ENCODE peak calls at places on chromosomes 3 and 15, in nine cellular contexts. One of them, this sample, is unnamed.

GRCh38 chr3:3603351-3603750 is 195.9 kb upstream of the LRRN1 start:
- DNase-seq in mucosa of descending colon: no peak
- DNase-seq in AG09309: peak
- DNase-seq in ACHN: no peak
- DNase-seq in HS-27A: no peak
- DNase-seq in H1: no peak
- DNase-seq in NCI-H1436: no peak
- DNase-seq in foreskin fibroblast: no peak
- DNase-seq in Kasumi-1: no peak
- DNase-seq in this sample: no peak

GRCh38 chr3:15974647-15975046 is 176.9 kb upstream of the ANKRD28 start:
- DNase-seq in H1: peak
- DNase-seq in Kasumi-1: peak
- DNase-seq in foreskin fibroblast: no peak
- DNase-seq in ACHN: no peak
- DNase-seq in mucosa of descending colon: no peak
- DNase-seq in AG09309: no peak
- DNase-seq in HS-27A: no peak
- DNase-seq in NCI-H1436: no peak
- DNase-seq in this sample: peak

GRCh38 chr3:117645561-117646242 is 936.1 kb downstream of the TUSC7 start:
- DNase-seq in Kasumi-1: no peak
- DNase-seq in NCI-H1436: no peak
- DNase-seq in mucosa of descending colon: no peak
- DNase-seq in H1: no peak
- DNase-seq in AG09309: no peak
- DNase-seq in HS-27A: no peak
- DNase-seq in foreskin fibroblast: peak
- DNase-seq in ACHN: no peak
- DNase-seq in this sample: no peak

GRCh38 chr15:50315814-50316630 is 39.0 kb downstream of the GABPB1 start:
- DNase-seq in AG09309: peak
- DNase-seq in foreskin fibroblast: peak
- DNase-seq in mucosa of descending colon: no peak
- DNase-seq in ACHN: peak
- DNase-seq in HS-27A: peak
- DNase-seq in NCI-H1436: peak
- DNase-seq in Kasumi-1: peak
- DNase-seq in H1: no peak
- DNase-seq in this sample: no peak

GRCh38 chr3:123244128-123244527 is 42.4 kb downstream of the SEC22A start:
- DNase-seq in HS-27A: no peak
- DNase-seq in mucosa of descending colon: no peak
- DNase-seq in AG09309: no peak
- DNase-seq in H1: no peak
- DNase-seq in ACHN: no peak
- DNase-seq in NCI-H1436: no peak
- DNase-seq in Kasumi-1: no peak
- DNase-seq in foreskin fibroblast: no peak
- DNase-seq in this sample: no peak

GRCh38 chr3:28334552-28334951 is 14.0 kb upstream of the ZCWPW2 start:
- DNase-seq in AG09309: no peak
- DNase-seq in H1: no peak
- DNase-seq in ACHN: peak
- DNase-seq in mucosa of descending colon: no peak
- DNase-seq in NCI-H1436: no peak
- DNase-seq in foreskin fibroblast: no peak
- DNase-seq in HS-27A: no peak
- DNase-seq in Kasumi-1: peak
- DNase-seq in this sample: no peak

GRCh38 chr3:37144806-37145205 is 29.6 kb downstream of the LRRFIP2 start:
- DNase-seq in NCI-H1436: peak
- DNase-seq in HS-27A: no peak
- DNase-seq in mucosa of descending colon: no peak
- DNase-seq in ACHN: no peak
- DNase-seq in AG09309: no peak
- DNase-seq in foreskin fibroblast: no peak
- DNase-seq in Kasumi-1: no peak
- DNase-seq in H1: no peak
- DNase-seq in this sample: no peak

GRCh38 chr3:72950372-72950771 is 46.2 kb upstream of the PPP4R2 start:
- DNase-seq in AG09309: no peak
- DNase-seq in ACHN: no peak
- DNase-seq in H1: no peak
- DNase-seq in NCI-H1436: no peak
- DNase-seq in Kasumi-1: no peak
- DNase-seq in foreskin fibroblast: no peak
- DNase-seq in mucosa of descending colon: no peak
- DNase-seq in HS-27A: no peak
- DNase-seq in this sample: no peak

GRCh38 chr3:134083626-134084229 is 54.0 kb upstream of the SLCO2A1 start:
- DNase-seq in AG09309: no peak
- DNase-seq in foreskin fibroblast: no peak
- DNase-seq in NCI-H1436: no peak
- DNase-seq in mucosa of descending colon: no peak
- DNase-seq in HS-27A: no peak
- DNase-seq in H1: peak
- DNase-seq in Kasumi-1: no peak
- DNase-seq in ACHN: no peak
- DNase-seq in this sample: no peak

GRCh38 chr3:195079636-195080035 is 191.3 kb downstream of the XXYLT1 start:
- DNase-seq in ACHN: no peak
- DNase-seq in AG09309: no peak
- DNase-seq in H1: no peak
- DNase-seq in NCI-H1436: no peak
- DNase-seq in mucosa of descending colon: no peak
- DNase-seq in foreskin fibroblast: peak
- DNase-seq in HS-27A: no peak
- DNase-seq in Kasumi-1: no peak
- DNase-seq in this sample: no peak

GRCh38 chr3:112635674-112636073 is 5.3 kb downstream of the CCDC80 start:
- DNase-seq in ACHN: peak
- DNase-seq in H1: no peak
- DNase-seq in AG09309: peak
- DNase-seq in HS-27A: no peak
- DNase-seq in foreskin fibroblast: peak
- DNase-seq in mucosa of descending colon: no peak
- DNase-seq in Kasumi-1: no peak
- DNase-seq in NCI-H1436: no peak
- DNase-seq in this sample: no peak

GRCh38 chr3:171230857-171231256 is 204.3 kb upstream of the SLC2A2 start:
- DNase-seq in Kasumi-1: no peak
- DNase-seq in foreskin fibroblast: no peak
- DNase-seq in NCI-H1436: no peak
- DNase-seq in AG09309: no peak
- DNase-seq in mucosa of descending colon: no peak
- DNase-seq in H1: no peak
- DNase-seq in ACHN: no peak
- DNase-seq in HS-27A: no peak
- DNase-seq in this sample: no peak